ENCODE peak calls at places on chromosomes 3 and 15, in four cellular contexts. G is EL; K is stimulated activated CD4-positive, alpha-beta T cell treated with anti-CD3 and anti-CD28 coated beads, Interleukin-2, amount 100 ng/mL, for 24 hours; N is GM12865. U is an unnamed sample.

GRCh38 chr3:102169915-102170479 is 264.8 kb upstream of the ZPLD1 start:
- DNase-seq in G (no peak), K (no peak), N (no peak), U (no peak)

GRCh38 chr3:197125601-197126000 is 96.0 kb upstream of the MELTF start:
- DNase-seq in G (peak), K (no peak), N (no peak), U (peak)

GRCh38 chr3:141015486-141015885 is 35.7 kb upstream of the SPSB4 start:
- DNase-seq in G (no peak), K (no peak), N (no peak), U (no peak)

GRCh38 chr3:24829632-24830229 is 335.1 kb upstream of the THRB start:
- DNase-seq in N (no peak), K (no peak), G (peak), U (peak)

GRCh38 chr15:69317392-69317841 is 18.7 kb downstream of the PAQR5 start:
- DNase-seq in G (no peak), K (no peak), N (no peak), U (no peak)

GRCh38 chr3:12284591-12284990 is 4.3 kb upstream of the PPARG start:
- DNase-seq in K (no peak), G (no peak), N (no peak), U (no peak)

GRCh38 chr3:44870375-44871061 is 3.9 kb upstream of the TGM4 start:
- DNase-seq in N (no peak), G (no peak), K (no peak), U (no peak)

GRCh38 chr3:107068980-107069379 is 308.3 kb upstream of the CCDC54 start:
- DNase-seq in G (peak), N (no peak), K (no peak), U (peak)

GRCh38 chr15:66222273-66223198 is 31.0 kb downstream of the MEGF11 start:
- DNase-seq in K (no peak), G (no peak), N (no peak), U (no peak)

GRCh38 chr3:133833267-133833666 is 27.7 kb downstream of the SRPRB start:
- DNase-seq in N (no peak), K (no peak), G (no peak), U (no peak)

GRCh38 chr3:148727242-148727641 is 29.5 kb downstream of the AGTR1 start:
- DNase-seq in G (peak), N (peak), K (peak), U (peak)

GRCh38 chr3:19652336-19652735 is 281.7 kb downstream of the EFHB start:
- DNase-seq in N (no peak), K (no peak), G (no peak), U (no peak)

GRCh38 chr3:57530071-57530608 is 14.0 kb downstream of the DNAH12 start:
- DNase-seq in G (peak), N (no peak), K (no peak), U (peak)

GRCh38 chr3:190346541-190346940 is 24.3 kb upstream of the CLDN1 start:
- DNase-seq in G (no peak), K (no peak), N (no peak), U (no peak)

GRCh38 chr3:12643010-12643380 is 20.9 kb downstream of the RAF1 start:
- DNase-seq in K (no peak), G (no peak), N (no peak), U (no peak)

GRCh38 chr15:90018216-90018831 is 17.2 kb downstream of the ZNF710 start:
- DNase-seq in K (no peak), N (no peak), G (no peak), U (no peak)

GRCh38 chr3:152299243-152299976 is 30.7 kb downstream of the MBNL1 start:
- DNase-seq in N (no peak), G (no peak), K (no peak), U (no peak)

GRCh38 chr15:48397841-48398240 is 66.6 kb downstream of the DUT start:
- DNase-seq in K (no peak), N (no peak), G (no peak), U (no peak)

GRCh38 chr3:148938931-148939330 is 52.4 kb upstream of the GYG1 start:
- DNase-seq in G (no peak), K (no peak), N (no peak), U (no peak)

GRCh38 chr3:158935846-158936245 is 134.0 kb downstream of the MFSD1 start:
- DNase-seq in K (no peak), G (peak), N (no peak), U (no peak)

GRCh38 chr3:111917300-111917699 is 58.2 kb downstream of the PHLDB2 start:
- DNase-seq in N (no peak), G (peak), K (no peak), U (peak)

GRCh38 chr3:160633361-160634083 is 43.4 kb upstream of the ARL14 start:
- DNase-seq in G (no peak), K (no peak), N (no peak), U (no peak)

GRCh38 chr3:124053871-124054270 is 61.9 kb upstream of the ROPN1 start:
- DNase-seq in K (no peak), G (no peak), N (no peak), U (no peak)

GRCh38 chr3:129413687-129414506 is 14.5 kb downstream of the EFCAB12 start:
- DNase-seq in G (peak), N (peak), K (no peak), U (peak)

GRCh38 chr3:37074178-37074577 is 80.9 kb downstream of the MLH1 start:
- DNase-seq in G (peak), K (no peak), N (no peak), U (peak)

GRCh38 chr3:196638922-196639516 is 475 bp upstream of the NRROS start:
- DNase-seq in G (peak), K (no peak), N (no peak), U (peak)

GRCh38 chr3:175193815-175194518 is 334.8 kb downstream of the NAALADL2 start:
- DNase-seq in K (no peak), G (peak), N (peak), U (peak)

GRCh38 chr3:183392166-183393034 is 36.0 kb downstream of the MCF2L2 start:
- DNase-seq in N (no peak), G (no peak), K (no peak), U (no peak)

GRCh38 chr3:194688946-194689345 is 3.3 kb downstream of the FAM43A start:
- DNase-seq in N (no peak), K (no peak), G (no peak), U (no peak)

GRCh38 chr3:11661827-11662226 is 18.1 kb upstream of the VGLL4 start:
- DNase-seq in K (no peak), G (peak), N (no peak), U (peak)

GRCh38 chr3:34296779-34297178 is 498.3 kb downstream of the PDCD6IP start:
- DNase-seq in N (no peak), G (no peak), K (no peak), U (no peak)

GRCh38 chr3:19934098-19934566 is at the start of gene EFHB:
- DNase-seq in N (peak), G (peak), K (peak), U (peak)

GRCh38 chr15:64149424-64150235 is 1.9 kb upstream of the SNX22 start:
- DNase-seq in N (peak), K (peak), G (peak), U (no peak)